ENCODE peak calls at places on chromosomes 11 and 22, in eight cellular contexts. N is psoas muscle; Z is uterus; K is fibroblast of lung; Q is left ventricle myocardium inferior; B is body of pancreas; M is effector memory CD4-positive, alpha-beta T cell; I is Peyer's patch. C is an unnamed sample.

GRCh38 chr22:44799077-44799931 is 46.9 kb downstream of the ARHGAP8 start:
- DNase-seq in Q (no peak), I (no peak), N (no peak), M (no peak), Z (no peak), K (no peak), B (no peak), C (no peak)

GRCh38 chr11:19560156-19560555 is 152.5 kb upstream of the NAV2 start:
- DNase-seq in K (no peak), M (no peak), N (no peak), B (no peak), I (no peak), Q (no peak), Z (no peak), C (no peak)

GRCh38 chr11:132648841-132649240 is 883.5 kb downstream of the OPCML start:
- DNase-seq in N (no peak), M (no peak), B (no peak), K (peak; percentile 56), Q (no peak), Z (no peak), I (no peak), C (no peak)

GRCh38 chr11:12467610-12468009 is 90.2 kb downstream of the PARVA start:
- DNase-seq in N (no peak), K (no peak), B (no peak), Z (no peak), I (no peak), Q (no peak), M (no peak), C (no peak)

GRCh38 chr22:20580611-20581502 is 73.4 kb downstream of the MED15 start:
- DNase-seq in Z (no peak), K (no peak), I (no peak), N (no peak), M (no peak), Q (peak; percentile 4), B (no peak), C (no peak)

GRCh38 chr11:134340354-134340964 is 8.7 kb downstream of the GLB1L2 start:
- DNase-seq in I (no peak), B (no peak), Z (no peak), Q (no peak), N (no peak), M (no peak), K (no peak), C (no peak)

GRCh38 chr11:16584569-16584968 is 153.9 kb upstream of the C11orf58 start:
- DNase-seq in Z (no peak), Q (no peak), I (no peak), M (no peak), K (no peak), B (no peak), N (no peak), C (no peak)

GRCh38 chr22:19568337-19569311 is 44.4 kb upstream of the CLDN5 start:
- DNase-seq in M (no peak), I (no peak), B (no peak), Q (no peak), K (peak; percentile 87), N (no peak), Z (no peak), C (no peak)

GRCh38 chr11:15815246-15816209 is 540.8 kb downstream of the SOX6 start:
- DNase-seq in K (peak; percentile 52), Q (no peak), N (no peak), B (no peak), Z (no peak), M (no peak), I (no peak), C (no peak)

GRCh38 chr11:73889019-73889418 is 12.2 kb downstream of the PAAF1 start:
- DNase-seq in Q (no peak), M (no peak), I (no peak), B (no peak), Z (no peak), N (no peak), K (peak; percentile 56), C (no peak)

DNA sequence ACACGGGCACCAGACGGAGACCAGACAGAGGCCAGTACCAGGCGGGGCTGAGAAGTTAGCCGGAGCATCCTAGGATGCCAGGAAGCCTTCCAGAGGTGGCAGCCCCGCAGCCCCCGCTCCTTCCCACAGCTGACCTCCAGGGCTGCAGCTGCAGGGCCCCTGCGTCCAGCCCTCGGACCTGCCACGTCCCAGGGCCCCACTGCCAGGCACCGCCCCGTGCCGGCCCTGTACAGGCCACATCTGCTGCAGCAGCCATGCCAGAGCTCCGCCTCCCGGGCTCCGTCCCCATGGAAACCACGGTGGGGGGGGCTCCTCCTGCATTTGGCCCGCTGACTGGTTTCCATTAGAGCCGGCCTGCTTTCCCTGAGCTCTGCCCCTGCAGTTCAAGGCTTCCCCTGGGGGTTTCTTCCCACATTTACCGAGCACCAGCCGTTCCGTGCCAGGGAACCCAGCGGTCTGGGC is 62.5 kb upstream of the PPARA start:
- DNase-seq in Z (peak; percentile 94), N (peak; percentile 93), I (peak; percentile 72), B (peak; percentile 94), Q (peak; percentile 93), M (no peak), K (peak; percentile 94), C (peak; percentile 59)
- H3K4me3 ChIP-seq in Z (peak overlapping the region; percentile 88), N (peak overlapping the region; percentile 48), I (peak overlapping the region; percentile 21), B (no peak overlapping the region), Q (peak overlapping the region; percentile 96), M (no peak overlapping the region), K (peak overlapping the region; percentile 84), C (no peak overlapping the region)

GRCh38 chr11:76792505-76793264 is 9.5 kb downstream of the TSKU start:
- DNase-seq in Q (no peak), B (no peak), M (no peak), K (no peak), N (no peak), I (no peak), Z (peak; percentile 14), C (no peak)

GRCh38 chr11:76793834-76794291 is 10.7 kb downstream of the TSKU start:
- DNase-seq in I (no peak), K (no peak), M (no peak), N (no peak), B (no peak), Z (peak; percentile 14), Q (no peak), C (no peak)

GRCh38 chr11:76790251-76790650 is 7.1 kb downstream of the TSKU start:
- DNase-seq in K (no peak), N (no peak), I (peak; percentile 33), Q (no peak), M (no peak), B (no peak), Z (peak; percentile 5), C (no peak)

GRCh38 chr11:76793391-76793811 is 10.2 kb downstream of the TSKU start:
- DNase-seq in I (no peak), N (no peak), Z (peak; percentile 22), B (no peak), K (no peak), Q (no peak), M (no peak), C (peak; percentile 83)

GRCh38 chr11:76791861-76792260 is 8.7 kb downstream of the TSKU start:
- DNase-seq in K (peak; percentile 79), M (no peak), Q (no peak), N (peak; percentile 61), I (no peak), B (no peak), Z (peak; percentile 48), C (no peak)
- H3K4me1 ChIP-seq in K (no peaks in the 10 kb centered on the region), M (no peaks in the 10 kb centered on the region), Q (peaks cover 68% of the 10 kb centered on the region), N (no peaks in the 10 kb centered on the region), I (peaks cover 9% of the 10 kb centered on the region), B (peaks cover 51% of the 10 kb centered on the region), Z (peaks cover 4% of the 10 kb centered on the region), C (peaks cover 17% of the 10 kb centered on the region)

GRCh38 chr22:33002035-33002434 is 56.1 kb downstream of the SYN3 start:
- DNase-seq in Q (no peak), K (no peak), B (no peak), M (no peak), N (no peak), I (no peak), Z (no peak), C (no peak)

GRCh38 chr22:32997295-32997694 is 60.9 kb downstream of the SYN3 start:
- DNase-seq in I (no peak), K (no peak), N (no peak), Q (no peak), M (no peak), B (no peak), Z (no peak), C (no peak)

GRCh38 chr22:32998373-32998772 is 59.8 kb downstream of the SYN3 start:
- DNase-seq in Z (no peak), K (no peak), M (no peak), N (no peak), B (no peak), I (no peak), Q (no peak), C (no peak)

GRCh38 chr22:32999039-32999861 is 58.9 kb downstream of the SYN3 start:
- DNase-seq in I (no peak), Z (no peak), B (no peak), N (no peak), Q (no peak), M (no peak), K (no peak), C (no peak)

DNA sequence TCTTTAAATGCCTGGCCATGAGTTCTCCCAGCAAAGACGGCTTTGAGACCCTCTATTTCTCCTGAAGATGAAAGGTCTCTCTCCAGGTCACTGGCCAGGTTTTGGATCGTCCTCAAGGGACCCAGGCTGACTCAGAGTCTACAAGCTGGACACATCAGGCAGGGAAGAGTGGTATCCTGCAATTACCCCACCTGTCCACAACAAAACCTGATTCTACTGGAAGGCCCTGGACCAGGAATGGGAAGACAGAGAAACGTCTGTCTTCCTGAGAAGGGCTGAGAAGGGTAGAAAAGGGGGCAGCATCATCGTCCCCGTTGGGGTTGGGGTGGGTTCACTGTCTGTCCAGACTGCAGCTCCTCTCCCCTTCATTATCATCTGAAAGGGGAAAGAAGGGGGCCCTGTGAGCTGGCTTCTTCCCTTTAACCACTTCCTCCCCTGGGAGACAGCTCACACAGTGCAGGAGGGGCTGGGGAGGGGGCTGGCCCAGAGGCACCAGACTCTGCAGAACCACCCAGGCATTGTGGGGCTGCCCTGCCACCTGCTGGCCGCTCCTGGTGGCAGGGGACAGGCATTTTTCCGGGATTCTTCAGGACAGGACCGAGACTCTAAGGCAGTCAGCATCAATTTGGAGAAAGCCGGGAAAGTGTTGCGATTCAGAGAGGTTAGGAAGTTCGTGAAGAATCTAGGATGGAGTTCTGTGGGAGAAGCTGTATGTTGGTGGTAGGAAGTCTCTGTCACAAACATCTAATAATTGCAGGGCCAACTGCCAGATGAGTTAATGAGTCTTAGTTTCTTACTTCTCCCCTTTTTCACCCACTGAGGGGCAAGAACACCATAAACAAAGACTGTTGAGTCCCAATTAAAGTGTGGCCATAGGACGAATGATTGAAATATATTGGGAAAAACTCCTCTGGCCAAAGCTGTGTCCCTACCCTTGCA is 57.6 kb downstream of the SYN3 start:
- DNase-seq in B (peak; percentile 16), N (peak; percentile 71), K (peak; percentile 37), I (peak; percentile 62), Q (peak; percentile 58), M (no peak), Z (peak; percentile 71), C (peak; percentile 81)
- H3K36me3 ChIP-seq in B (no peaks in the 10 kb centered on the region), N (no peaks in the 10 kb centered on the region), K (no peaks in the 10 kb centered on the region), I (no peaks in the 10 kb centered on the region), Q (no peaks in the 10 kb centered on the region), M (no peaks in the 10 kb centered on the region), Z (no peaks in the 10 kb centered on the region), C (no peaks in the 10 kb centered on the region)

DNA sequence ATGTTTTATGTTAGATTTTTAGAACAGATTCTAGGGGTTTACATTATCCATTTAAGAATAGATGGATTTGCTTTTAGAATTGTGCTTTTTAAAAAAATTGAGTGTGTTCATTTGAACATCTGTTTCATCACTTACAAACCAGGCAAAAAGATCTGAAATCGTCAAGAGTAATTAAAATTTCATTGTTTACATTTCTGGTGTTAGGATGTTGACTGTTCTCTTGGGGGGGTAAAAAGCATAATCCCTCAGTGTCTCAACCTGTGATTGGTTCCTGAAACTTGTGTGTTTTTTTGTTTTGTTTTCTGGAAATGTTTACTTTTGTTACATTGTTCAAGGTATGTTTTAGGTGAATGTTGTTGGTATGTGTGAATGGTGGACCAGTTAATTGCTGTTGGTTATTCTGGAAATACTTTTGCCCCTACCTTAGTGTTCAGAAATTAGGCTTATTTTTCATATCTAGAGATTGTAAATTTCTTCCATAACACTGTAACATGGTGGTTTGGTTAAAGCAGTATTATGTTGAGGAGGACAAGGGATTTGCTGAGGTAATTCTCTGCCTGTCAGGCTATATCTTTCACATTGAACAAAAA is 4.8 kb downstream of the PCF11 start:
- DNase-seq in M (no peak), I (no peak), Z (no peak), K (no peak), B (no peak), Q (no peak), N (no peak), C (no peak)
- H3K4me3 ChIP-seq in M (peak overlapping the region; percentile 22), I (no peak overlapping the region), Z (no peak overlapping the region), K (peak overlapping the region; percentile 23), B (no peak overlapping the region), Q (peak overlapping the region; percentile 91), N (peak overlapping the region; percentile 94), C (no peak overlapping the region)

C was measured in SJCRH30.